ENCODE peak calls at places on chromosomes 3 and 15, in five cellular contexts. A, V, M, Q and Y are unnamed samples.
A peak's percentile ranks its signal among the peaks of the same experiment; 100 is the strongest.

GRCh38 chr15:99438691-99439523 is 126.9 kb upstream of the MEF2A start:
- DNase-seq in A (no peak), V (peak; percentile 18), M (peak; percentile 37), Q (no peak), Y (no peak)

GRCh38 chr3:45135959-45136358 is 10.2 kb downstream of the CDCP1 start:
- DNase-seq in A (no peak), V (no peak), M (no peak), Q (no peak), Y (no peak)

GRCh38 chr15:49075876-49076275 is 29.6 kb upstream of the SECISBP2L start:
- DNase-seq in A (no peak), V (no peak), M (no peak), Q (no peak), Y (no peak)

GRCh38 chr15:92840149-92840548 is 60.0 kb upstream of the CHD2 start:
- DNase-seq in A (no peak), V (peak; percentile 31), M (no peak), Q (no peak), Y (no peak)

GRCh38 chr15:63188247-63188936 is 1.0 kb upstream of the RAB8B start:
- DNase-seq in A (no peak), V (no peak), M (no peak), Q (no peak), Y (peak; percentile 9)

GRCh38 chr3:122774564-122774963 is 19.1 kb downstream of the HSPBAP1 start:
- DNase-seq in A (no peak), V (no peak), M (no peak), Q (peak; percentile 13), Y (no peak)

GRCh38 chr15:60781211-60781713 is 302.3 kb upstream of the ICE2 start:
- DNase-seq in A (no peak), V (no peak), M (no peak), Q (no peak), Y (no peak)

GRCh38 chr3:99472385-99472784 is 166.0 kb upstream of the COL8A1 start:
- DNase-seq in A (no peak), V (no peak), M (no peak), Q (no peak), Y (peak; percentile 16)

GRCh38 chr15:76954744-76955143 is 23.2 kb downstream of the RCN2 start:
- DNase-seq in A (peak; percentile 44), V (no peak), M (no peak), Q (peak; percentile 45), Y (no peak)

GRCh38 chr3:109071349-109072142 is 46.4 kb downstream of the MORC1 start:
- DNase-seq in A (no peak), V (peak; percentile 29), M (no peak), Q (peak; percentile 3), Y (no peak)

GRCh38 chr3:72679540-72680198 is 168.6 kb downstream of the SHQ1 start:
- DNase-seq in A (peak; percentile 27), V (no peak), M (no peak), Q (peak; percentile 73), Y (peak; percentile 52)

GRCh38 chr15:62665449-62665848 is 377.1 kb upstream of the TPM1 start:
- DNase-seq in A (no peak), V (no peak), M (no peak), Q (no peak), Y (peak; percentile 10)

GRCh38 chr3:65963787-65964707 is 74.7 kb downstream of the MAGI1 start:
- DNase-seq in A (peak; percentile 14), V (no peak), M (no peak), Q (peak; percentile 89), Y (peak; percentile 90)

GRCh38 chr3:17740703-17741102 is 1.7 kb downstream of the TBC1D5 start:
- DNase-seq in A (no peak), V (no peak), M (no peak), Q (peak; percentile 68), Y (peak; percentile 58)

GRCh38 chr15:99125061-99125990 is 20.4 kb downstream of the SYNM start:
- DNase-seq in A (no peak), V (no peak), M (peak; percentile 81), Q (no peak), Y (no peak)

GRCh38 chr15:58548308-58549012 is 116.7 kb downstream of the LIPC start:
- DNase-seq in A (no peak), V (peak; percentile 11), M (no peak), Q (no peak), Y (no peak)

GRCh38 chr15:100910119-100910518 is 9.0 kb upstream of the LRRK1 start:
- DNase-seq in A (no peak), V (no peak), M (no peak), Q (no peak), Y (no peak)

GRCh38 chr3:99920530-99921376 is 103.1 kb downstream of the CMSS1 start:
- DNase-seq in A (peak; percentile 81), V (peak; percentile 51), M (peak; percentile 86), Q (no peak), Y (peak; percentile 73)

GRCh38 chr3:59150039-59150438 is 100.2 kb upstream of the CFAP20DC start:
- DNase-seq in A (no peak), V (no peak), M (no peak), Q (peak; percentile 2), Y (no peak)

GRCh38 chr3:10195692-10196091 is 31.0 kb downstream of the IRAK2 start:
- DNase-seq in A (no peak), V (no peak), M (no peak), Q (no peak), Y (no peak)

GRCh38 chr3:75655501-75655904 is 8.6 kb upstream of the FRG2C start:
- DNase-seq in A (no peak), V (no peak), M (no peak), Q (no peak), Y (no peak)

GRCh38 chr15:56866798-56867197 is 51.6 kb upstream of the TCF12 start:
- DNase-seq in A (no peak), V (no peak), M (no peak), Q (peak; percentile 2), Y (no peak)

GRCh38 chr3:4507010-4507596 is 14.0 kb downstream of the ITPR1 start:
- DNase-seq in A (no peak), V (no peak), M (no peak), Q (no peak), Y (peak; percentile 24)

GRCh38 chr3:177624523-177625495 is 427.5 kb upstream of the TBL1XR1 start:
- DNase-seq in A (no peak), V (no peak), M (no peak), Q (peak; percentile 92), Y (no peak)

GRCh38 chr3:39013289-39013688 is 38.5 kb downstream of the SCN11A start:
- DNase-seq in A (no peak), V (no peak), M (no peak), Q (peak; percentile 31), Y (no peak)

GRCh38 chr15:41462396-41462795 is 31.3 kb upstream of the ITPKA start:
- DNase-seq in A (no peak), V (no peak), M (no peak), Q (no peak), Y (no peak)

GRCh38 chr3:71425491-71426071 is 157.9 kb downstream of the FOXP1 start:
- DNase-seq in A (peak; percentile 67), V (no peak), M (no peak), Q (peak; percentile 86), Y (peak; percentile 59)

GRCh38 chr3:136783708-136784191 is 31.6 kb upstream of the STAG1 start:
- DNase-seq in A (peak; percentile 60), V (no peak), M (no peak), Q (no peak), Y (peak; percentile 13)

GRCh38 chr15:45338417-45338816 is 39.9 kb downstream of the GATM start:
- DNase-seq in A (no peak), V (no peak), M (no peak), Q (no peak), Y (no peak)

GRCh38 chr3:58419782-58420512 is 13.7 kb downstream of the PDHB start:
- DNase-seq in A (no peak), V (no peak), M (peak; percentile 75), Q (no peak), Y (peak; percentile 84)

GRCh38 chr15:69854521-69855171 is 243.1 kb downstream of the TLE3 start:
- DNase-seq in A (peak; percentile 40), V (no peak), M (no peak), Q (peak; percentile 43), Y (peak; percentile 61)